ENCODE peak calls at places on chromosomes 3 and 15, in five cellular contexts. One of them, this sample, is unnamed.

GRCh38 chr15:77616072-77616471 is 16.6 kb downstream of the LINGO1 start:
- DNase-seq in activated CD8-positive, alpha-beta T cell treated with anti-CD3 and anti-CD28 coated beads for 36 hours: no peak
- DNase-seq in naive thymus-derived CD4-positive, alpha-beta T cell: no peak
- DNase-seq in lower lobe of right lung: no peak
- DNase-seq in BE2C: no peak
- DNase-seq in this sample: no peak

GRCh38 chr3:111538687-111539086 is 3.3 kb upstream of the CD96 start:
- DNase-seq in activated CD8-positive, alpha-beta T cell treated with anti-CD3 and anti-CD28 coated beads for 36 hours: peak
- DNase-seq in BE2C: no peak
- DNase-seq in naive thymus-derived CD4-positive, alpha-beta T cell: no peak
- DNase-seq in lower lobe of right lung: no peak
- DNase-seq in this sample: no peak

GRCh38 chr3:87298111-87298718 is 21.8 kb upstream of the POU1F1 start:
- DNase-seq in activated CD8-positive, alpha-beta T cell treated with anti-CD3 and anti-CD28 coated beads for 36 hours: no peak
- DNase-seq in lower lobe of right lung: no peak
- DNase-seq in naive thymus-derived CD4-positive, alpha-beta T cell: no peak
- DNase-seq in BE2C: no peak
- DNase-seq in this sample: no peak

GRCh38 chr3:129469026-129469425 is 29.0 kb downstream of the IFT122 start:
- DNase-seq in activated CD8-positive, alpha-beta T cell treated with anti-CD3 and anti-CD28 coated beads for 36 hours: no peak
- DNase-seq in naive thymus-derived CD4-positive, alpha-beta T cell: no peak
- DNase-seq in BE2C: no peak
- DNase-seq in lower lobe of right lung: no peak
- DNase-seq in this sample: no peak

GRCh38 chr3:117512975-117513374 is 803.4 kb downstream of the TUSC7 start:
- DNase-seq in lower lobe of right lung: no peak
- DNase-seq in activated CD8-positive, alpha-beta T cell treated with anti-CD3 and anti-CD28 coated beads for 36 hours: no peak
- DNase-seq in BE2C: no peak
- DNase-seq in naive thymus-derived CD4-positive, alpha-beta T cell: no peak
- DNase-seq in this sample: no peak

GRCh38 chr3:173342679-173343078 is 54.9 kb upstream of the NLGN1 start:
- DNase-seq in BE2C: no peak
- DNase-seq in activated CD8-positive, alpha-beta T cell treated with anti-CD3 and anti-CD28 coated beads for 36 hours: no peak
- DNase-seq in lower lobe of right lung: no peak
- DNase-seq in naive thymus-derived CD4-positive, alpha-beta T cell: no peak
- DNase-seq in this sample: no peak

GRCh38 chr3:196287066-196287404 is 491 bp downstream of the PCYT1A start:
- DNase-seq in BE2C: no peak
- DNase-seq in activated CD8-positive, alpha-beta T cell treated with anti-CD3 and anti-CD28 coated beads for 36 hours: peak
- DNase-seq in lower lobe of right lung: no peak
- DNase-seq in naive thymus-derived CD4-positive, alpha-beta T cell: peak
- DNase-seq in this sample: no peak

GRCh38 chr15:58770519-58770856 is 614 bp upstream of the MINDY2 start:
- DNase-seq in naive thymus-derived CD4-positive, alpha-beta T cell: no peak
- DNase-seq in BE2C: no peak
- DNase-seq in lower lobe of right lung: no peak
- DNase-seq in activated CD8-positive, alpha-beta T cell treated with anti-CD3 and anti-CD28 coated beads for 36 hours: peak
- DNase-seq in this sample: no peak

GRCh38 chr3:4493931-4494806 is 1.0 kb downstream of the ITPR1 start:
- DNase-seq in naive thymus-derived CD4-positive, alpha-beta T cell: no peak
- DNase-seq in activated CD8-positive, alpha-beta T cell treated with anti-CD3 and anti-CD28 coated beads for 36 hours: peak
- DNase-seq in lower lobe of right lung: peak
- DNase-seq in BE2C: no peak
- DNase-seq in this sample: no peak

GRCh38 chr3:150925751-150926201 is 20.5 kb upstream of the MINDY4B start:
- DNase-seq in naive thymus-derived CD4-positive, alpha-beta T cell: peak
- DNase-seq in BE2C: peak
- DNase-seq in activated CD8-positive, alpha-beta T cell treated with anti-CD3 and anti-CD28 coated beads for 36 hours: peak
- DNase-seq in lower lobe of right lung: peak
- DNase-seq in this sample: no peak